ENCODE peak calls at places on chromosomes 3 and 15, in nine cellular contexts. One of them, this sample, is unnamed.

GRCh38 chr3:64342940-64343691 is 117.8 kb upstream of the PRICKLE2 start:
- DNase-seq in foreskin melanocyte: peak; percentile 97
- DNase-seq in M059J: peak; percentile 91
- DNase-seq in amygdala: no peak
- DNase-seq in midbrain: no peak
- DNase-seq in NCI-H1105 treated with DMSO at 0.1 percent for 48 hours: no peak
- DNase-seq in glutamatergic neuron: no peak
- DNase-seq in mucosa of descending colon: no peak
- DNase-seq in IMR-90: peak; percentile 92
- DNase-seq in this sample: peak; percentile 10

GRCh38 chr15:39935241-39935640 is 1.3 kb downstream of the EIF2AK4 start:
- DNase-seq in foreskin melanocyte: no peak
- DNase-seq in M059J: no peak
- DNase-seq in amygdala: no peak
- DNase-seq in midbrain: no peak
- DNase-seq in NCI-H1105 treated with DMSO at 0.1 percent for 48 hours: no peak
- DNase-seq in glutamatergic neuron: no peak
- DNase-seq in mucosa of descending colon: no peak
- DNase-seq in IMR-90: no peak
- DNase-seq in this sample: no peak

GRCh38 chr3:155356594-155357370 is 63.3 kb upstream of the STRIT1 start:
- DNase-seq in foreskin melanocyte: no peak
- DNase-seq in M059J: no peak
- DNase-seq in amygdala: no peak
- DNase-seq in midbrain: no peak
- DNase-seq in NCI-H1105 treated with DMSO at 0.1 percent for 48 hours: no peak
- DNase-seq in glutamatergic neuron: no peak
- DNase-seq in mucosa of descending colon: no peak
- DNase-seq in IMR-90: no peak
- DNase-seq in this sample: no peak

GRCh38 chr3:183158552-183159006 is 4.0 kb downstream of the LAMP3 start:
- DNase-seq in foreskin melanocyte: no peak
- DNase-seq in M059J: peak; percentile 77
- DNase-seq in amygdala: no peak
- DNase-seq in midbrain: no peak
- DNase-seq in NCI-H1105 treated with DMSO at 0.1 percent for 48 hours: no peak
- DNase-seq in glutamatergic neuron: no peak
- DNase-seq in mucosa of descending colon: no peak
- DNase-seq in IMR-90: peak; percentile 68
- DNase-seq in this sample: no peak

GRCh38 chr15:90892023-90892422 is 7.7 kb downstream of the FES start:
- DNase-seq in foreskin melanocyte: no peak
- DNase-seq in M059J: no peak
- DNase-seq in amygdala: no peak
- DNase-seq in midbrain: no peak
- DNase-seq in NCI-H1105 treated with DMSO at 0.1 percent for 48 hours: no peak
- DNase-seq in glutamatergic neuron: no peak
- DNase-seq in mucosa of descending colon: no peak
- DNase-seq in IMR-90: no peak
- DNase-seq in this sample: no peak

GRCh38 chr15:59991919-59992318 is 12.2 kb upstream of the FOXB1 start:
- DNase-seq in foreskin melanocyte: no peak
- DNase-seq in M059J: no peak
- DNase-seq in amygdala: no peak
- DNase-seq in midbrain: no peak
- DNase-seq in NCI-H1105 treated with DMSO at 0.1 percent for 48 hours: peak; percentile 100
- DNase-seq in glutamatergic neuron: no peak
- DNase-seq in mucosa of descending colon: no peak
- DNase-seq in IMR-90: no peak
- DNase-seq in this sample: peak; percentile 77

GRCh38 chr15:75616766-75617165 is 8.8 kb downstream of the SNUPN start:
- DNase-seq in foreskin melanocyte: no peak
- DNase-seq in M059J: no peak
- DNase-seq in amygdala: no peak
- DNase-seq in midbrain: no peak
- DNase-seq in NCI-H1105 treated with DMSO at 0.1 percent for 48 hours: no peak
- DNase-seq in glutamatergic neuron: no peak
- DNase-seq in mucosa of descending colon: no peak
- DNase-seq in IMR-90: no peak
- DNase-seq in this sample: no peak

GRCh38 chr3:113847664-113848461 is 9.3 kb downstream of the GRAMD1C start:
- DNase-seq in foreskin melanocyte: no peak
- DNase-seq in M059J: no peak
- DNase-seq in amygdala: no peak
- DNase-seq in midbrain: no peak
- DNase-seq in NCI-H1105 treated with DMSO at 0.1 percent for 48 hours: no peak
- DNase-seq in glutamatergic neuron: no peak
- DNase-seq in mucosa of descending colon: no peak
- DNase-seq in IMR-90: no peak
- DNase-seq in this sample: no peak

GRCh38 chr3:707041-707440 is 385.8 kb upstream of the CNTN6 start:
- DNase-seq in foreskin melanocyte: peak; percentile 58
- DNase-seq in M059J: no peak
- DNase-seq in amygdala: no peak
- DNase-seq in midbrain: peak; percentile 53
- DNase-seq in NCI-H1105 treated with DMSO at 0.1 percent for 48 hours: no peak
- DNase-seq in glutamatergic neuron: no peak
- DNase-seq in mucosa of descending colon: no peak
- DNase-seq in IMR-90: no peak
- DNase-seq in this sample: no peak

GRCh38 chr15:84721381-84721780 is 5.4 kb upstream of the SEC11A start:
- DNase-seq in foreskin melanocyte: no peak
- DNase-seq in M059J: no peak
- DNase-seq in amygdala: no peak
- DNase-seq in midbrain: no peak
- DNase-seq in NCI-H1105 treated with DMSO at 0.1 percent for 48 hours: no peak
- DNase-seq in glutamatergic neuron: no peak
- DNase-seq in mucosa of descending colon: no peak
- DNase-seq in IMR-90: no peak
- DNase-seq in this sample: no peak

GRCh38 chr15:45583731-45584639 is 3.2 kb upstream of the BLOC1S6 start:
- DNase-seq in foreskin melanocyte: no peak
- DNase-seq in M059J: peak; percentile 19
- DNase-seq in amygdala: no peak
- DNase-seq in midbrain: no peak
- DNase-seq in NCI-H1105 treated with DMSO at 0.1 percent for 48 hours: no peak
- DNase-seq in glutamatergic neuron: no peak
- DNase-seq in mucosa of descending colon: no peak
- DNase-seq in IMR-90: no peak
- DNase-seq in this sample: no peak

GRCh38 chr3:12508316-12508715 is 24.0 kb downstream of the TSEN2 start:
- DNase-seq in foreskin melanocyte: no peak
- DNase-seq in M059J: peak; percentile 88
- DNase-seq in amygdala: no peak
- DNase-seq in midbrain: no peak
- DNase-seq in NCI-H1105 treated with DMSO at 0.1 percent for 48 hours: no peak
- DNase-seq in glutamatergic neuron: peak; percentile 32
- DNase-seq in mucosa of descending colon: no peak
- DNase-seq in IMR-90: peak; percentile 100
- DNase-seq in this sample: no peak

GRCh38 chr15:89442671-89443307 is 53.6 kb downstream of the RHCG start:
- DNase-seq in foreskin melanocyte: peak; percentile 23
- DNase-seq in M059J: peak; percentile 47
- DNase-seq in amygdala: peak; percentile 62
- DNase-seq in midbrain: peak; percentile 41
- DNase-seq in NCI-H1105 treated with DMSO at 0.1 percent for 48 hours: peak; percentile 15
- DNase-seq in glutamatergic neuron: peak; percentile 84
- DNase-seq in mucosa of descending colon: no peak
- DNase-seq in IMR-90: peak; percentile 8
- DNase-seq in this sample: peak; percentile 89

GRCh38 chr15:77582763-77583162 is 49.9 kb downstream of the LINGO1 start:
- DNase-seq in foreskin melanocyte: no peak
- DNase-seq in M059J: no peak
- DNase-seq in amygdala: no peak
- DNase-seq in midbrain: no peak
- DNase-seq in NCI-H1105 treated with DMSO at 0.1 percent for 48 hours: no peak
- DNase-seq in glutamatergic neuron: peak; percentile 58
- DNase-seq in mucosa of descending colon: no peak
- DNase-seq in IMR-90: no peak
- DNase-seq in this sample: peak; percentile 52

GRCh38 chr3:70748593-70748992 is 436.2 kb upstream of the MDFIC2 start:
- DNase-seq in foreskin melanocyte: no peak
- DNase-seq in M059J: no peak
- DNase-seq in amygdala: no peak
- DNase-seq in midbrain: no peak
- DNase-seq in NCI-H1105 treated with DMSO at 0.1 percent for 48 hours: no peak
- DNase-seq in glutamatergic neuron: no peak
- DNase-seq in mucosa of descending colon: no peak
- DNase-seq in IMR-90: no peak
- DNase-seq in this sample: no peak

GRCh38 chr15:76996526-76997401 is 1.8 kb downstream of the PSTPIP1 start:
- DNase-seq in foreskin melanocyte: no peak
- DNase-seq in M059J: peak; percentile 56
- DNase-seq in amygdala: no peak
- DNase-seq in midbrain: peak; percentile 35
- DNase-seq in NCI-H1105 treated with DMSO at 0.1 percent for 48 hours: no peak
- DNase-seq in glutamatergic neuron: peak; percentile 8
- DNase-seq in mucosa of descending colon: peak; percentile 71
- DNase-seq in IMR-90: peak; percentile 27
- DNase-seq in this sample: no peak

GRCh38 chr3:175940881-175941280 is 1081.7 kb downstream of the NAALADL2 start:
- DNase-seq in foreskin melanocyte: no peak
- DNase-seq in M059J: peak; percentile 64
- DNase-seq in amygdala: no peak
- DNase-seq in midbrain: no peak
- DNase-seq in NCI-H1105 treated with DMSO at 0.1 percent for 48 hours: no peak
- DNase-seq in glutamatergic neuron: peak; percentile 58
- DNase-seq in mucosa of descending colon: no peak
- DNase-seq in IMR-90: no peak
- DNase-seq in this sample: peak; percentile 68

GRCh38 chr15:41490355-41490754 is 3.3 kb upstream of the ITPKA start:
- DNase-seq in foreskin melanocyte: peak; percentile 27
- DNase-seq in M059J: peak; percentile 96
- DNase-seq in amygdala: no peak
- DNase-seq in midbrain: no peak
- DNase-seq in NCI-H1105 treated with DMSO at 0.1 percent for 48 hours: no peak
- DNase-seq in glutamatergic neuron: no peak
- DNase-seq in mucosa of descending colon: no peak
- DNase-seq in IMR-90: peak; percentile 99
- DNase-seq in this sample: peak; percentile 66

GRCh38 chr3:44468572-44469520 is 8.6 kb downstream of the ZNF445 start:
- DNase-seq in foreskin melanocyte: no peak
- DNase-seq in M059J: peak; percentile 27
- DNase-seq in amygdala: no peak
- DNase-seq in midbrain: no peak
- DNase-seq in NCI-H1105 treated with DMSO at 0.1 percent for 48 hours: no peak
- DNase-seq in glutamatergic neuron: peak; percentile 66
- DNase-seq in mucosa of descending colon: no peak
- DNase-seq in IMR-90: peak; percentile 57
- DNase-seq in this sample: peak; percentile 7

GRCh38 chr3:40008796-40009195 is 199.4 kb downstream of the MYRIP start:
- DNase-seq in foreskin melanocyte: no peak
- DNase-seq in M059J: no peak
- DNase-seq in amygdala: no peak
- DNase-seq in midbrain: no peak
- DNase-seq in NCI-H1105 treated with DMSO at 0.1 percent for 48 hours: no peak
- DNase-seq in glutamatergic neuron: no peak
- DNase-seq in mucosa of descending colon: no peak
- DNase-seq in IMR-90: no peak
- DNase-seq in this sample: no peak

GRCh38 chr3:183252973-183253363 is at the start of gene B3GNT5:
- DNase-seq in foreskin melanocyte: no peak
- DNase-seq in M059J: peak; percentile 26
- DNase-seq in amygdala: no peak
- DNase-seq in midbrain: no peak
- DNase-seq in NCI-H1105 treated with DMSO at 0.1 percent for 48 hours: peak; percentile 96
- DNase-seq in glutamatergic neuron: no peak
- DNase-seq in mucosa of descending colon: peak; percentile 89
- DNase-seq in IMR-90: no peak
- DNase-seq in this sample: peak; percentile 93

GRCh38 chr3:134594236-134594825 is 56.5 kb downstream of the KY start:
- DNase-seq in foreskin melanocyte: no peak
- DNase-seq in M059J: no peak
- DNase-seq in amygdala: no peak
- DNase-seq in midbrain: no peak
- DNase-seq in NCI-H1105 treated with DMSO at 0.1 percent for 48 hours: no peak
- DNase-seq in glutamatergic neuron: peak; percentile 62
- DNase-seq in mucosa of descending colon: no peak
- DNase-seq in IMR-90: no peak
- DNase-seq in this sample: peak; percentile 87

GRCh38 chr3:127568604-127569003 is 21.9 kb downstream of the TPRA1 start:
- DNase-seq in foreskin melanocyte: no peak
- DNase-seq in M059J: no peak
- DNase-seq in amygdala: no peak
- DNase-seq in midbrain: no peak
- DNase-seq in NCI-H1105 treated with DMSO at 0.1 percent for 48 hours: peak; percentile 48
- DNase-seq in glutamatergic neuron: no peak
- DNase-seq in mucosa of descending colon: no peak
- DNase-seq in IMR-90: no peak
- DNase-seq in this sample: peak; percentile 82

GRCh38 chr3:45566205-45566604 is 28.3 kb upstream of the LIMD1 start:
- DNase-seq in foreskin melanocyte: no peak
- DNase-seq in M059J: no peak
- DNase-seq in amygdala: no peak
- DNase-seq in midbrain: no peak
- DNase-seq in NCI-H1105 treated with DMSO at 0.1 percent for 48 hours: no peak
- DNase-seq in glutamatergic neuron: no peak
- DNase-seq in mucosa of descending colon: no peak
- DNase-seq in IMR-90: no peak
- DNase-seq in this sample: no peak

GRCh38 chr15:101801048-101801447 is 2.3 kb upstream of the OR4F6 start:
- DNase-seq in foreskin melanocyte: no peak
- DNase-seq in M059J: no peak
- DNase-seq in amygdala: no peak
- DNase-seq in midbrain: no peak
- DNase-seq in NCI-H1105 treated with DMSO at 0.1 percent for 48 hours: no peak
- DNase-seq in glutamatergic neuron: no peak
- DNase-seq in mucosa of descending colon: no peak
- DNase-seq in IMR-90: no peak
- DNase-seq in this sample: no peak

GRCh38 chr3:117435481-117435880 is 725.9 kb downstream of the TUSC7 start:
- DNase-seq in foreskin melanocyte: no peak
- DNase-seq in M059J: no peak
- DNase-seq in amygdala: no peak
- DNase-seq in midbrain: no peak
- DNase-seq in NCI-H1105 treated with DMSO at 0.1 percent for 48 hours: no peak
- DNase-seq in glutamatergic neuron: no peak
- DNase-seq in mucosa of descending colon: no peak
- DNase-seq in IMR-90: no peak
- DNase-seq in this sample: no peak

GRCh38 chr15:48040166-48040817 is 80.5 kb upstream of the SLC24A5 start:
- DNase-seq in foreskin melanocyte: peak; percentile 97
- DNase-seq in M059J: peak; percentile 43
- DNase-seq in amygdala: no peak
- DNase-seq in midbrain: peak; percentile 2
- DNase-seq in NCI-H1105 treated with DMSO at 0.1 percent for 48 hours: no peak
- DNase-seq in glutamatergic neuron: no peak
- DNase-seq in mucosa of descending colon: no peak
- DNase-seq in IMR-90: peak; percentile 9
- DNase-seq in this sample: peak; percentile 76

GRCh38 chr3:141644931-141645330 is 93.2 kb upstream of the RNF7 start:
- DNase-seq in foreskin melanocyte: peak; percentile 32
- DNase-seq in M059J: peak; percentile 57
- DNase-seq in amygdala: peak; percentile 15
- DNase-seq in midbrain: peak; percentile 25
- DNase-seq in NCI-H1105 treated with DMSO at 0.1 percent for 48 hours: peak; percentile 8
- DNase-seq in glutamatergic neuron: peak; percentile 78
- DNase-seq in mucosa of descending colon: peak; percentile 84
- DNase-seq in IMR-90: peak; percentile 51
- DNase-seq in this sample: peak; percentile 38

GRCh38 chr3:19891740-19892139 is 42.3 kb downstream of the EFHB start:
- DNase-seq in foreskin melanocyte: no peak
- DNase-seq in M059J: peak; percentile 49
- DNase-seq in amygdala: no peak
- DNase-seq in midbrain: no peak
- DNase-seq in NCI-H1105 treated with DMSO at 0.1 percent for 48 hours: no peak
- DNase-seq in glutamatergic neuron: no peak
- DNase-seq in mucosa of descending colon: no peak
- DNase-seq in IMR-90: peak; percentile 61
- DNase-seq in this sample: no peak

GRCh38 chr3:36095238-36095637 is 285.1 kb upstream of the STAC start:
- DNase-seq in foreskin melanocyte: no peak
- DNase-seq in M059J: no peak
- DNase-seq in amygdala: no peak
- DNase-seq in midbrain: no peak
- DNase-seq in NCI-H1105 treated with DMSO at 0.1 percent for 48 hours: no peak
- DNase-seq in glutamatergic neuron: no peak
- DNase-seq in mucosa of descending colon: no peak
- DNase-seq in IMR-90: no peak
- DNase-seq in this sample: no peak